ENCODE peak calls at places on chromosome 13, in ten cellular contexts. O is activated CD4-positive, alpha-beta T cell treated with anti-CD3 and anti-CD28 coated beads, Interleukin-2, amount 50 U/mL, for 24 hours; N is keratinocyte; H is left colon; V is stimulated activated CD8-positive, alpha-beta memory T cell treated with anti-CD3 and anti-CD28 coated beads, Interleukin-4, amount 100 ng/mL, for 24 hours; T is left ventricle myocardium inferior; C is fibroblast of pulmonary artery; W is right cardiac atrium; Y is activated CD8-positive, alpha-beta memory T cell treated with anti-CD3 and anti-CD28 coated beads for 1 hour; R is amygdala. D is an unnamed sample.

GRCh38 chr13:100534911-100535310 is 53.7 kb downstream of the GGACT start:
- DNase-seq in T (no peak), V (no peak), R (no peak), O (no peak), W (no peak), C (no peak), N (no peak), H (no peak), Y (no peak), D (no peak)

GRCh38 chr13:34034411-34034810 is 216.5 kb downstream of the RFC3 start:
- DNase-seq in O (no peak), T (no peak), C (no peak), H (no peak), Y (no peak), V (no peak), N (no peak), W (no peak), R (no peak), D (no peak)

GRCh38 chr13:29100739-29101138 is 280.6 kb downstream of the MTUS2 start:
- DNase-seq in T (no peak), W (no peak), Y (no peak), C (no peak), H (no peak), O (no peak), V (no peak), N (no peak), R (no peak), D (no peak)

GRCh38 chr13:23626730-23627129 is 56.5 kb downstream of the TNFRSF19 start:
- DNase-seq in O (no peak), H (no peak), V (no peak), Y (no peak), R (no peak), W (no peak), N (no peak), T (no peak), C (no peak), D (peak; percentile 2)

GRCh38 chr13:109622006-109622405 is 164.4 kb downstream of the IRS2 start:
- DNase-seq in O (no peak), R (no peak), Y (no peak), W (no peak), T (no peak), V (no peak), H (no peak), C (no peak), N (no peak), D (no peak)

GRCh38 chr13:76884167-76884566 is 2.0 kb downstream of the KCTD12 start:
- DNase-seq in H (peak; percentile 71), Y (no peak), C (peak; percentile 70), N (no peak), W (peak; percentile 43), T (peak; percentile 27), R (no peak), V (no peak), O (no peak), D (no peak)

GRCh38 chr13:114101325-114101821 is 31.1 kb downstream of the RASA3 start:
- DNase-seq in H (peak; percentile 25), W (no peak), N (no peak), Y (no peak), O (no peak), C (no peak), V (no peak), R (no peak), T (no peak), D (no peak)

GRCh38 chr13:97559981-97560380 is 126.0 kb downstream of the RAP2A start:
- DNase-seq in H (no peak), T (no peak), N (no peak), C (no peak), Y (no peak), O (no peak), R (no peak), W (no peak), V (no peak), D (no peak)

GRCh38 chr13:48448963-48449614 is 36.2 kb upstream of the LPAR6 start:
- DNase-seq in T (no peak), W (no peak), H (no peak), O (no peak), R (no peak), Y (no peak), N (no peak), C (peak; percentile 89), V (no peak), D (no peak)

GRCh38 chr13:19959141-19959830 is 759 bp downstream of the ZMYM2 start:
- DNase-seq in R (peak; percentile 40), V (peak; percentile 56), T (peak; percentile 57), H (peak; percentile 58), C (peak; percentile 51), Y (peak; percentile 34), W (peak; percentile 66), O (peak; percentile 51), N (no peak), D (peak; percentile 86)

GRCh38 chr13:26719356-26719945 is 41.1 kb downstream of the GPR12 start:
- DNase-seq in N (no peak), R (no peak), T (no peak), O (no peak), Y (no peak), V (no peak), C (no peak), H (no peak), W (no peak), D (no peak)

GRCh38 chr13:103157034-103157433 is 90.8 kb upstream of the SLC10A2 start:
- DNase-seq in C (peak; percentile 5), N (no peak), H (no peak), T (no peak), O (no peak), W (no peak), R (no peak), Y (no peak), V (no peak), D (no peak)

GRCh38 chr13:80473695-80474094 is 132.8 kb upstream of the SPRY2 start:
- DNase-seq in O (no peak), V (no peak), H (no peak), N (no peak), C (peak; percentile 71), T (no peak), W (no peak), R (no peak), Y (no peak), D (no peak)

GRCh38 chr13:107864543-107865460 is 350.5 kb downstream of the LIG4 start:
- DNase-seq in R (no peak), O (no peak), N (no peak), V (no peak), H (no peak), W (no peak), T (no peak), C (peak; percentile 80), Y (no peak), D (peak; percentile 61)

GRCh38 chr13:106657104-106657503 is 89.2 kb upstream of the ARGLU1 start:
- DNase-seq in R (no peak), Y (no peak), T (no peak), H (no peak), O (no peak), C (no peak), W (no peak), V (no peak), N (no peak), D (no peak)

GRCh38 chr13:46295531-46296464 is 84.1 kb downstream of the LRRC63 start:
- DNase-seq in W (peak; percentile 29), Y (peak; percentile 29), V (peak; percentile 19), H (no peak), N (peak; percentile 9), O (peak; percentile 26), T (no peak), R (no peak), C (peak; percentile 98), D (peak; percentile 47)

GRCh38 chr13:73168226-73168992 is 109.6 kb downstream of the KLF5 start:
- DNase-seq in H (no peak), Y (no peak), O (no peak), R (no peak), C (peak; percentile 66), V (no peak), W (no peak), T (no peak), N (peak; percentile 52), D (no peak)

GRCh38 chr13:41289463-41289881 is 21.6 kb upstream of the NAA16 start:
- DNase-seq in O (no peak), R (no peak), N (no peak), H (no peak), C (no peak), W (no peak), V (no peak), T (no peak), Y (no peak), D (no peak)

GRCh38 chr13:98301721-98302120 is 124.7 kb upstream of the RNF113B start:
- DNase-seq in H (no peak), N (no peak), O (no peak), T (no peak), V (no peak), Y (no peak), C (no peak), R (no peak), W (no peak), D (no peak)

GRCh38 chr13:47846886-47847285 is 154.2 kb downstream of the SUCLA2 start:
- DNase-seq in Y (no peak), R (no peak), H (no peak), N (no peak), W (no peak), V (no peak), T (no peak), O (no peak), C (no peak), D (no peak)

GRCh38 chr13:101416181-101417042 is at the start of gene NALCN:
- DNase-seq in R (peak; percentile 30), W (peak; percentile 24), T (peak; percentile 22), H (no peak), C (peak; percentile 9), V (no peak), O (no peak), N (no peak), Y (no peak), D (no peak)

GRCh38 chr13:24684600-24684998 is 4.4 kb downstream of the ATP12A start:
- DNase-seq in H (no peak), W (no peak), T (no peak), V (peak; percentile 10), O (peak; percentile 24), Y (no peak), N (no peak), C (no peak), R (no peak), D (no peak)

GRCh38 chr13:113119166-113119821 is 3.3 kb upstream of the F10 start:
- DNase-seq in N (no peak), R (no peak), W (no peak), Y (no peak), O (no peak), T (no peak), H (no peak), C (no peak), V (no peak), D (no peak)

GRCh38 chr13:113734099-113734825 is 24.8 kb upstream of the TMEM255B start:
- DNase-seq in N (no peak), O (no peak), R (no peak), H (no peak), C (no peak), Y (no peak), W (no peak), V (no peak), T (no peak), D (no peak)

GRCh38 chr13:51801631-51802099 is 2.3 kb downstream of the DHRS12 start:
- DNase-seq in C (no peak), W (peak; percentile 80), V (no peak), T (peak; percentile 81), R (peak; percentile 36), H (peak; percentile 92), Y (no peak), N (no peak), O (no peak), D (no peak)

GRCh38 chr13:109509154-109509905 is 277.1 kb downstream of the IRS2 start:
- DNase-seq in V (no peak), Y (no peak), W (no peak), O (no peak), R (no peak), N (no peak), T (no peak), H (no peak), C (peak; percentile 30), D (no peak)

GRCh38 chr13:61880576-61881283 is 465.1 kb upstream of the PCDH20 start:
- DNase-seq in N (no peak), R (no peak), Y (no peak), C (peak; percentile 41), O (no peak), H (no peak), T (no peak), W (no peak), V (no peak), D (peak; percentile 84)

GRCh38 chr13:25143693-25144092 is 28.4 kb downstream of the AMER2 start:
- DNase-seq in W (no peak), O (no peak), Y (no peak), N (no peak), C (no peak), R (no peak), V (no peak), T (no peak), H (no peak), D (no peak)

D was measured in Karpas-422.